ENCODE peak calls at places on chromosomes 2 and 18, in eight cellular contexts. Y, X, V, I, Q, B, E and K are unnamed samples. For H3K4me1 and H3K9me2, the result is how much of the 10 kb centered on the place peaks cover.

GRCh38 chr2:241984271-241984655 is 114.7 kb downstream of the RTP5 start:
- DNase-seq in Y (no peak), X (no peak), V (no peak), I (no peak), Q (no peak), B (no peak), E (no peak), K (no peak)

GRCh38 chr2:42978175-42978886 is 185.9 kb upstream of the HAAO start:
- DNase-seq in Y (no peak), X (peak), V (no peak), I (peak), Q (no peak), B (no peak), E (no peak), K (no peak)

GRCh38 chr2:105396254-105397024 is 2.4 kb downstream of the FHL2 start:
- DNase-seq in Y (no peak), X (peak), V (no peak), I (no peak), Q (peak), B (peak), E (no peak), K (peak)

GRCh38 chr2:239930378-239930777 is 94.8 kb downstream of the NDUFA10 start:
- DNase-seq in Y (no peak), X (no peak), V (no peak), I (no peak), Q (no peak), B (no peak), E (no peak), K (no peak)

GRCh38 chr2:12314119-12314735 is 402.5 kb upstream of the TRIB2 start:
- DNase-seq in Y (peak), X (no peak), V (no peak), I (no peak), Q (no peak), B (no peak), E (no peak), K (no peak)

GRCh38 chr2:14626873-14627272 is 5.6 kb upstream of the LRATD1 start:
- DNase-seq in Y (no peak), X (peak), V (peak), I (no peak), Q (peak), B (no peak), E (no peak), K (peak)

GRCh38 chr2:74917702-74918619 is 40.5 kb upstream of the POLE4 start:
- DNase-seq in Y (peak), X (peak), V (no peak), I (no peak), Q (peak), B (no peak), E (no peak), K (peak)

GRCh38 chr2:70516596-70516995 is 37.0 kb downstream of the TGFA start:
- DNase-seq in Y (no peak), X (no peak), V (no peak), I (no peak), Q (peak), B (no peak), E (peak), K (no peak)

GRCh38 chr2:23632831-23633395 is 247.9 kb downstream of the KLHL29 start:
- DNase-seq in Y (no peak), X (no peak), V (no peak), I (no peak), Q (no peak), B (no peak), E (no peak), K (no peak)

GRCh38 chr2:14903709-14904374 is 271.3 kb downstream of the LRATD1 start:
- DNase-seq in Y (peak), X (peak), V (peak), I (peak), Q (peak), B (peak), E (peak), K (peak)

GRCh38 chr2:240615830-240616547 is 9.3 kb upstream of the GPR35 start:
- DNase-seq in Y (no peak), X (no peak), V (no peak), I (peak), Q (no peak), B (no peak), E (no peak), K (no peak)

GRCh38 chr2:19746611-19747309 is 155.0 kb downstream of the TTC32 start:
- DNase-seq in Y (peak), X (peak), V (no peak), I (peak), Q (peak), B (no peak), E (peak), K (no peak)

GRCh38 chr2:55073278-55073677 is 23.0 kb upstream of the RTN4 start:
- DNase-seq in Y (no peak), X (no peak), V (no peak), I (no peak), Q (no peak), B (no peak), E (no peak), K (no peak)

GRCh38 chr2:196244516-196244915 is 73.1 kb upstream of the STK17B start:
- DNase-seq in Y (no peak), X (no peak), V (no peak), I (no peak), Q (no peak), B (no peak), E (no peak), K (no peak)

GRCh38 chr2:196239622-196240587 is 68.5 kb upstream of the STK17B start:
- DNase-seq in Y (peak), X (no peak), V (peak), I (no peak), Q (peak), B (peak), E (peak), K (peak)

GRCh38 chr2:196238836-196239380 is 67.5 kb upstream of the STK17B start:
- DNase-seq in Y (no peak), X (no peak), V (no peak), I (no peak), Q (no peak), B (no peak), E (no peak), K (no peak)

GRCh38 chr2:196242131-196242620 is 70.8 kb upstream of the STK17B start:
- DNase-seq in Y (no peak), X (no peak), V (no peak), I (no peak), Q (peak), B (no peak), E (peak), K (no peak)

GRCh38 chr2:196241175-196241574 is 69.8 kb upstream of the STK17B start:
- DNase-seq in Y (peak), X (no peak), V (no peak), I (no peak), Q (no peak), B (no peak), E (peak), K (no peak)
- TF ChIP-seq CTCF in Y (peak), X (no peak), V (no peak), I (no peak), Q (peak), B (no peak), E (peak), K (no peak)

DNA sequence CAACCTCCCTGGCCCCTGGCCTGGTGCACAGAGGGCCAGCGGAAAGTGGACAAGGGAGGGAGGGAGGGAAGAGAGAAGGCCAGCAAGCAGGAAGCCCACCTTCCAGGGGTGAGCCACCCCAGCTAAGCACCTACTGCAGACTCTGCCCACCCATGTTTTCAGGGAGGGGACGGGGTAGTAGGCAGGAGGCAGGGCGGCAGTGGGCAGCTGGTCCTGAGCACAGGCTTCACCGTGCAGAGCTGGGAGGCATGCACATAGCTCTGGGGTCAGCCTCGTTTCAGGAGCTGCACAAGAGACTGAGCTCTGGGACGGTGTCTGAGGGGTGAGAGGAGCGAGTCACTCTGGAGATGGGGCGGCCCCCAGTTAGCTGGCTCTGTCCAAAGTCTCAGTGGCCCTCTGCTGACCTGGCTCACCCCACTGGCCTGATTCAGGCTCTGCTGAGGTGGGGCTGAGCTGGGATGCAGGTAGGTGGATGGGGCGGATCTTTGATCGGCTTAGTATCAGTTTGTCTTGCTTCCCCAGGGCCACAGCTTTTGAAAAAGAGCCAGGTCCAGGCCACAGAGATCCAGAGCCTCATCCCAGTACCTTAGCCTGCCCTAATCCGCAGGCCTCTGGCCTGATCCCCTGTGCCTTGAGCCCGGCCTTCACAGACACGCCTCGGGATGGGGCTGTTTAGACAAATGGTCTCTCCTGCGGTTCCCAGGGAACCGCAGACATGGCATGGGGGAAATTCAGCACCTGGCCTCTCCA is 3.7 kb downstream of the NMUR1 start:
- DNase-seq in Y (no peak), X (no peak), V (no peak), I (no peak), Q (no peak), B (no peak), E (no peak), K (no peak)
- H3K4me1 ChIP-seq in Y (under half), X (under half), V (under half), I (under half), Q (under half), B (under half), E (under half), K (under half)

GRCh38 chr2:26457241-26457666 is 20.7 kb downstream of the OTOF start:
- DNase-seq in Y (no peak), X (no peak), V (no peak), I (no peak), Q (no peak), B (no peak), E (no peak), K (no peak)

GRCh38 chr2:26456701-26457224 is 21.2 kb downstream of the OTOF start:
- DNase-seq in Y (no peak), X (peak), V (no peak), I (no peak), Q (peak), B (no peak), E (no peak), K (peak)

GRCh38 chr2:26455801-26456700 is 21.9 kb downstream of the OTOF start:
- DNase-seq in Y (no peak), X (no peak), V (no peak), I (no peak), Q (no peak), B (no peak), E (no peak), K (no peak)

GRCh38 chr2:26458365-26459042 is 19.4 kb downstream of the OTOF start:
- DNase-seq in Y (no peak), X (no peak), V (no peak), I (no peak), Q (no peak), B (no peak), E (no peak), K (no peak)

GRCh38 chr2:26457695-26458364 is 20.1 kb downstream of the OTOF start:
- DNase-seq in Y (no peak), X (no peak), V (no peak), I (no peak), Q (no peak), B (no peak), E (no peak), K (peak)
- H3K9me2 ChIP-seq in Y (under half), X (under half), V (under half), I (under half), Q (under half), B (under half), E (under half), K (under half)

GRCh38 chr18:34741401-34741800 is 31.3 kb downstream of the DTNA start:
- DNase-seq in Y (no peak), X (no peak), V (no peak), I (no peak), Q (no peak), B (no peak), E (no peak), K (no peak)

GRCh38 chr18:34738173-34738894 is 28.2 kb downstream of the DTNA start:
- DNase-seq in Y (no peak), X (peak), V (no peak), I (no peak), Q (peak), B (no peak), E (no peak), K (peak)

GRCh38 chr18:34742761-34743366 is 32.8 kb downstream of the DTNA start:
- DNase-seq in Y (no peak), X (no peak), V (no peak), I (no peak), Q (no peak), B (no peak), E (no peak), K (no peak)

GRCh38 chr18:34740724-34741123 is 30.6 kb downstream of the DTNA start:
- DNase-seq in Y (no peak), X (no peak), V (no peak), I (no peak), Q (no peak), B (no peak), E (no peak), K (no peak)

GRCh38 chr18:34740101-34740500 is 30.0 kb downstream of the DTNA start:
- DNase-seq in Y (no peak), X (no peak), V (no peak), I (no peak), Q (no peak), B (no peak), E (no peak), K (no peak)
- TF ChIP-seq CTCF in Y (no peak), X (no peak), V (no peak), I (no peak), Q (no peak), B (no peak), E (no peak), K (no peak)

GRCh38 chr2:8540552-8541055 is 141.3 kb upstream of the ID2 start:
- DNase-seq in Y (no peak), X (no peak), V (no peak), I (no peak), Q (no peak), B (no peak), E (no peak), K (no peak)
- H3K4me1 ChIP-seq in Y (under half), X (half or more), V (under half), I (half or more), Q (under half), B (under half), E (half or more), K (under half)

DNA sequence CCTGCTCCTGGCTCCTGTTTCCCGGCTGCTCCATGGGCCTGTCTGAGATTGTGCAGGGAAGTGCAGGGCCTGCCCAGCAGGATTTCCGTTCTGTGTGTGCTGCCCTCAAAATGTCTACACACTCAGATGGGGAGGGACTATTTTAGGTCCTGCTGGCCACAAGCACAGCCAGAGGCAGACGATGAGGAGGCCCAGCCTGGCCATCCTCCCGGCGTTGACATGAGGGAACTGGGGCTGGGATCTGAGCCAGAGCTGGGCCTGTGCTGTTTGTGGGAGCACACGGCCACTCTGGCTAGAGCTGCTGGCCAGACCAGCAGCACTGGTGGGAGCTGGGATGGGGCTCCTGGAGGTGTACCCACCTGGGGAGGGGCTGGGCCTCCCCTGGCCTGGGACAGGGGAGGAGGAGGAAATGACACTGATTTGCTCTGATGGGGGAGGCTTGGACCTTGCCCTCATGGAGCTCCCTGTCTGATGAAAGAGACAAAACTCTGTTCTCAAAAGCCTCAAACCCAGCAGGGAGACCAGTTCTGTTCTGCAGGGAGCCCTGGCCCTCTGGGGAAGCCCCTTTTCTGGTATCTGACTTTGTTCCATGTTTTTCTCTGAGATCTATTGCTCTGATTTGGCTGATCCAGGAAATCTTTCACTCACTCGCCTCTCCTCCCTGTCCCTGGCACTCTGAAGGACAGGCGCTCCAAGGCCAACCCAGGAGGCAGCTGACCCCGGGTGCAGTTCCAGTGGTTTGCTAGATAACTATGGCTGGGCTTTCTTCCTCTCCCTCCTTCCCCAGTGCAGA is 161.8 kb downstream of the DYSF start:
- DNase-seq in Y (no peak), X (peak), V (no peak), I (peak), Q (no peak), B (no peak), E (no peak), K (no peak)
- H3K9me2 ChIP-seq in Y (under half), X (under half), V (under half), I (under half), Q (under half), B (under half), E (under half), K (under half)